ENCODE peak calls at places on chromosome 7, in six cellular contexts. One of them, this sample, is unnamed.

GRCh38 chr7:150755473-150756099 is 18.4 kb downstream of the GIMAP5 start:
- DNase-seq in CD8-positive, alpha-beta T cell: peak
- DNase-seq in PC-3: no peak
- DNase-seq in OCI-LY7: no peak
- DNase-seq in uterus: no peak
- DNase-seq in fibroblast of mammary gland: peak
- DNase-seq in this sample: peak

GRCh38 chr7:131509087-131509486 is 47.3 kb downstream of the PODXL start:
- DNase-seq in CD8-positive, alpha-beta T cell: no peak
- DNase-seq in PC-3: no peak
- DNase-seq in OCI-LY7: no peak
- DNase-seq in uterus: no peak
- DNase-seq in fibroblast of mammary gland: no peak
- DNase-seq in this sample: no peak

GRCh38 chr7:55965805-55966421 is 1.5 kb downstream of the NIPSNAP2 start:
- DNase-seq in CD8-positive, alpha-beta T cell: no peak
- DNase-seq in PC-3: peak
- DNase-seq in OCI-LY7: no peak
- DNase-seq in uterus: no peak
- DNase-seq in fibroblast of mammary gland: peak
- DNase-seq in this sample: no peak

GRCh38 chr7:157432957-157433576 is 96.3 kb downstream of the DNAJB6 start:
- DNase-seq in CD8-positive, alpha-beta T cell: peak
- DNase-seq in PC-3: peak
- DNase-seq in OCI-LY7: peak
- DNase-seq in uterus: no peak
- DNase-seq in fibroblast of mammary gland: peak
- DNase-seq in this sample: peak

GRCh38 chr7:98978672-98979071 is 100.3 kb downstream of the TRRAP start:
- DNase-seq in CD8-positive, alpha-beta T cell: no peak
- DNase-seq in PC-3: no peak
- DNase-seq in OCI-LY7: no peak
- DNase-seq in uterus: no peak
- DNase-seq in fibroblast of mammary gland: no peak
- DNase-seq in this sample: no peak

GRCh38 chr7:51299391-51300133 is 17.0 kb downstream of the COBL start:
- DNase-seq in CD8-positive, alpha-beta T cell: no peak
- DNase-seq in PC-3: no peak
- DNase-seq in OCI-LY7: no peak
- DNase-seq in uterus: no peak
- DNase-seq in fibroblast of mammary gland: no peak
- DNase-seq in this sample: no peak

GRCh38 chr7:19117081-19117869 is at the start of gene TWIST1:
- DNase-seq in CD8-positive, alpha-beta T cell: no peak
- DNase-seq in PC-3: peak
- DNase-seq in OCI-LY7: no peak
- DNase-seq in uterus: peak
- DNase-seq in fibroblast of mammary gland: peak
- DNase-seq in this sample: peak

GRCh38 chr7:2157473-2158279 is 75.1 kb downstream of the MAD1L1 start:
- DNase-seq in CD8-positive, alpha-beta T cell: no peak
- DNase-seq in PC-3: peak
- DNase-seq in OCI-LY7: peak
- DNase-seq in uterus: peak
- DNase-seq in fibroblast of mammary gland: peak
- DNase-seq in this sample: peak

GRCh38 chr7:134605978-134606923 is 40.4 kb upstream of the BPGM start:
- DNase-seq in CD8-positive, alpha-beta T cell: peak
- DNase-seq in PC-3: peak
- DNase-seq in OCI-LY7: peak
- DNase-seq in uterus: peak
- DNase-seq in fibroblast of mammary gland: peak
- DNase-seq in this sample: peak

GRCh38 chr7:87100326-87100725 is 40.9 kb upstream of the ELAPOR2 start:
- DNase-seq in CD8-positive, alpha-beta T cell: no peak
- DNase-seq in PC-3: peak
- DNase-seq in OCI-LY7: no peak
- DNase-seq in uterus: no peak
- DNase-seq in fibroblast of mammary gland: no peak
- DNase-seq in this sample: no peak
- H3K4me3 ChIP-seq in CD8-positive, alpha-beta T cell: no peak
- H3K4me3 ChIP-seq in PC-3: no peak
- H3K4me3 ChIP-seq in OCI-LY7: no peak
- H3K4me3 ChIP-seq in uterus: no peak
- H3K4me3 ChIP-seq in fibroblast of mammary gland: no peak
- H3K4me3 ChIP-seq in this sample: no peak

GRCh38 chr7:100888988-100889760 is at the start of gene UFSP1:
- DNase-seq in CD8-positive, alpha-beta T cell: no peak
- DNase-seq in PC-3: no peak
- DNase-seq in OCI-LY7: no peak
- DNase-seq in uterus: no peak
- DNase-seq in fibroblast of mammary gland: no peak
- DNase-seq in this sample: no peak
- TF ChIP-seq CTCF in CD8-positive, alpha-beta T cell: no peak
- TF ChIP-seq CTCF in PC-3: no peak
- TF ChIP-seq CTCF in OCI-LY7: no peak
- TF ChIP-seq CTCF in uterus: peak
- TF ChIP-seq CTCF in fibroblast of mammary gland: no peak
- TF ChIP-seq CTCF in this sample: no peak

GRCh38 chr7:57868771-57869483 is 418.9 kb downstream of the ZNF716 start:
- DNase-seq in CD8-positive, alpha-beta T cell: no peak
- DNase-seq in PC-3: peak
- DNase-seq in OCI-LY7: no peak
- DNase-seq in uterus: no peak
- DNase-seq in fibroblast of mammary gland: no peak
- DNase-seq in this sample: no peak
- H3K4me3 ChIP-seq in CD8-positive, alpha-beta T cell: no peak
- H3K4me3 ChIP-seq in PC-3: peak
- H3K4me3 ChIP-seq in OCI-LY7: no peak
- H3K4me3 ChIP-seq in uterus: peak
- H3K4me3 ChIP-seq in fibroblast of mammary gland: no peak
- H3K4me3 ChIP-seq in this sample: no peak

DNA sequence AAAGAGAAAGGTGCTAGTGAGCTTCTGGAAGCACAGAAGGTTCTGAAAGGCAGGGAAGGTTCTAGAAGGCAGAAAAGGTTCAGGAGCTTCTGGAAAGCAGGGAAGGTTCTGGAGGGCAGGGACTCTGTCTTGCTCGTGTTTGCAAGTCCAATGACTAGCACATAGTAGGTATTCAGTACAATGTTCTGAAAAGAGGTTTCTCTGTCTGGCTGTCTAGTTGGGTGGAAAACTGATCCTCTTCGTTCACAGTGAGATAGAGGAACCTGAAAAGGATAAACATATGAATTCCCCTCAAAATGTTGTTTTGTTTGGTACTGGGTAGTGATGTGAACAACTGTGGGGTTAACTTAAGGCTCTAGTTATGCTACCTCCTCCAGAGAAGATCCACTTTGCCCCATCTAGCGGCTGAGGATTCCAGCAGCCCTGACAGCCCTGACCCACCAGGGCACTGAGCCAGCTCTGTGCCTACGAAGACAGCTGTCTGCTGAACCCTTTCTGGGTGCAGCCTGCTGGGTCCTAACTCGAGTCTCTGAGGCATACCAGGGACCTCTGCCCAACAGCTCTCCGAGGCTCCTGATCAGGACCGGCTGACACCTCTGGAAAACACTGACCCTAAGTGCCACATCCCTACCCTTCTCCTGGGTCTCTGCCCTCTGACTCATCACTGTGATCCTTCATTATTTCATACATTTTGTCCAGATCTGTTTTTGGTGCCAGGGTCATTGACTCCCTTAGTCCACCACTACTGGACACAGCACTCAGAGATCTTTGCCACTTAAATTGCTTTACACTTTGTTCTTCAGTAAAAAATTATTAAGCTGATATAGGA is 15.4 kb downstream of the PTPRN2 start:
- DNase-seq in CD8-positive, alpha-beta T cell: no peak
- DNase-seq in PC-3: no peak
- DNase-seq in OCI-LY7: peak
- DNase-seq in uterus: no peak
- DNase-seq in fibroblast of mammary gland: peak
- DNase-seq in this sample: no peak
- TF ChIP-seq CTCF in CD8-positive, alpha-beta T cell: no peak
- TF ChIP-seq CTCF in PC-3: no peak
- TF ChIP-seq CTCF in OCI-LY7: peak
- TF ChIP-seq CTCF in uterus: no peak
- TF ChIP-seq CTCF in fibroblast of mammary gland: no peak
- TF ChIP-seq CTCF in this sample: peak

GRCh38 chr7:66206116-66206908 is 1.2 kb downstream of the TPST1 start:
- DNase-seq in CD8-positive, alpha-beta T cell: no peak
- DNase-seq in PC-3: no peak
- DNase-seq in OCI-LY7: no peak
- DNase-seq in uterus: no peak
- DNase-seq in fibroblast of mammary gland: no peak
- DNase-seq in this sample: no peak
- H3K4me3 ChIP-seq in CD8-positive, alpha-beta T cell: peak
- H3K4me3 ChIP-seq in PC-3: peak
- H3K4me3 ChIP-seq in OCI-LY7: peak
- H3K4me3 ChIP-seq in uterus: peak
- H3K4me3 ChIP-seq in fibroblast of mammary gland: peak
- H3K4me3 ChIP-seq in this sample: peak

GRCh38 chr7:123622660-123623386 is 21.2 kb downstream of the ASB15 start:
- DNase-seq in CD8-positive, alpha-beta T cell: no peak
- DNase-seq in PC-3: no peak
- DNase-seq in OCI-LY7: no peak
- DNase-seq in uterus: no peak
- DNase-seq in fibroblast of mammary gland: no peak
- DNase-seq in this sample: no peak

GRCh38 chr7:123621707-123622106 is 20.1 kb downstream of the ASB15 start:
- DNase-seq in CD8-positive, alpha-beta T cell: no peak
- DNase-seq in PC-3: no peak
- DNase-seq in OCI-LY7: no peak
- DNase-seq in uterus: no peak
- DNase-seq in fibroblast of mammary gland: no peak
- DNase-seq in this sample: no peak

GRCh38 chr7:123627859-123628258 is 26.2 kb downstream of the ASB15 start:
- DNase-seq in CD8-positive, alpha-beta T cell: no peak
- DNase-seq in PC-3: no peak
- DNase-seq in OCI-LY7: no peak
- DNase-seq in uterus: no peak
- DNase-seq in fibroblast of mammary gland: no peak
- DNase-seq in this sample: no peak

GRCh38 chr7:123625254-123625653 is 23.6 kb downstream of the ASB15 start:
- DNase-seq in CD8-positive, alpha-beta T cell: no peak
- DNase-seq in PC-3: no peak
- DNase-seq in OCI-LY7: no peak
- DNase-seq in uterus: no peak
- DNase-seq in fibroblast of mammary gland: no peak
- DNase-seq in this sample: no peak

GRCh38 chr7:123624527-123625183 is 23.0 kb downstream of the ASB15 start:
- DNase-seq in CD8-positive, alpha-beta T cell: peak
- DNase-seq in PC-3: peak
- DNase-seq in OCI-LY7: peak
- DNase-seq in uterus: no peak
- DNase-seq in fibroblast of mammary gland: peak
- DNase-seq in this sample: no peak
- TF ChIP-seq CTCF in CD8-positive, alpha-beta T cell: peak
- TF ChIP-seq CTCF in PC-3: peak
- TF ChIP-seq CTCF in OCI-LY7: peak
- TF ChIP-seq CTCF in uterus: no peak
- TF ChIP-seq CTCF in fibroblast of mammary gland: peak
- TF ChIP-seq CTCF in this sample: peak

DNA sequence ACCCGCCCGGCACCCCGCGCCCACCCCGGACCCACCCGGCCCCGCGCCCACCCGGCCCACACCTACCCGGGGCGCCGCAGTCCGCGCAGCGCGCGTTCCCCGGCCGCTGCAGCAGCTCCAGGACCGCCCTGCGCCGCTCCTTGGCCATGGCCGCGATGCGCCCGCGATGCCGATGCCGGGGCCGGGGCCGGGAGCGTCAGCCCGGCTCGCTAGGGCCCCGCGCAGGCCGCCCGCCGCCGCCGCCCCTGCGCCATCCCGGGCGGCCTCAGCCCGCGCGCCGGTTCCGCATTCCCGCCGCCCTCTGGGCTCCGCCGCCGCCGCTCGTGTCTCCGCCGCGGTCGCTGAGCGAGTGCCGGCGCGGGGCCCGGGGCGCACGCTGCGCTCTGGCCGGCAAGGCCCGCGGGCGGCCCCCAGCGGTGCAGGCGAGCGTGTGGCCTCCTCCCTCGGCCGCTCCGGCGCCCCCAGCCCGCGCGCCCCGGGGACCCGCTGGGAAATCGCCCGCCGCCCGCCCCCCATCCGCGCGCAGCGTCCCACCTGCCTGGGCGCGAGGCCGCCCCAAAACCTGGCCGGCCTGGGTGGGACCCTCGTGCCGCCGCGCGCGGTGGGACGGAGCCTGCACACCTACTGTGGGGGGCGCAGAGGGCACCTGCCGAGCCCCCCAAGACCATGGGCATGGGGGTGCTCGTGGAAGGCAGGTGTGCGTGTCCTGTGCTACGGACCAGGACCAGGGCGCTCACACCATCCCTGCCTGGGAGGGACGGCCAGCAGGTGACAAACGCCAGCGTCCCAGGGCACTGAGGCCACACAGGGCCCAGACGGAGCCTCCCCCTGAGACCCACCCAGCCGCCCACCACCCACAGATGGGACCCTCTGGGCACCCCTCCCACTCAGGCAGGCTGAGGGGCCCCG is at the start of gene ADAP1:
- DNase-seq in CD8-positive, alpha-beta T cell: peak
- DNase-seq in PC-3: peak
- DNase-seq in OCI-LY7: peak
- DNase-seq in uterus: no peak
- DNase-seq in fibroblast of mammary gland: no peak
- DNase-seq in this sample: no peak
- H3K4me3 ChIP-seq in CD8-positive, alpha-beta T cell: no peak
- H3K4me3 ChIP-seq in PC-3: peak
- H3K4me3 ChIP-seq in OCI-LY7: no peak
- H3K4me3 ChIP-seq in uterus: peak
- H3K4me3 ChIP-seq in fibroblast of mammary gland: no peak
- H3K4me3 ChIP-seq in this sample: peak

DNA sequence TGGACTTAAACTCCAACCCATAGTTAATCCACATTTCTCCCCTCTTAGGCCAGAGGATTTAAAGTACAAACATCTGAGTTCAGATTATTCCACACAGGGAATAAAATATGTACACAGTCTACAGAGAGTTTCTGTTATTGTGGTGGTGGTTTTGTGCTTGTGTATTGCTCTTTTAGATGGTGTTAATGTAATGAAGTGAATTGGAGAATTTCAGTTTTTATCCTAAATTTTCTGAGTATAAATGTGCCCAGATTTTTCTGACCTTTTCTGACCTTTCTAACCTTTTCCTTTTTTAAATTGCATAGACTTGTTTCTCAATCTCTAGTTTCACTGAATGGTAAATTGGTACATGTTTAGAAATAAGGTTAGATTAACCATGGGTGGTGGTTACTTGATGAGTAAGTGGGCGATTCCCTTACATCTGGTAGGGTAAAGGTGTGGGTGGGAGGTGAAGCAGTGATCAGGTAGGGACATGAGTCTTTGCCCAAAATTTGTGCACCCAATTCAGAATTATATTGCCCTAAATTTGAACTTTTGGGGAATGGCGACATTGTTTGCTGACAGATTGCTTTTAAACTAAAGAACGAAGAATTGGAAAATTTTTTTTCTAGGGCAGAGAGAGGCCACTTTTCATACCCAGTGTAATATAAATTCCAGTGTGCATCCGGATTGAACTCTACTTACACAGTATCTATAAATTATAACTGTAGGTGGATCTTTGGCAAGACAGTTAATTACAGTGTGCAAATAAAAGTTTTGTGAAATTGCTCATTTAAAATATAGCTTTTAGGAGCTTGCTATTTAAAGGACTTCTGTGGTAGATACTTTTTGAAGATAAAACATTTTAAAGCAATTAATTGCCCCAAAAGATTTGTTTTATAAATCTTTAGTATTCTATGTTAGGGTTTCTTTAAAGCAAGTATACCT is 62.2 kb downstream of the ST7 start:
- DNase-seq in CD8-positive, alpha-beta T cell: no peak
- DNase-seq in PC-3: no peak
- DNase-seq in OCI-LY7: no peak
- DNase-seq in uterus: no peak
- DNase-seq in fibroblast of mammary gland: no peak
- DNase-seq in this sample: no peak
- TF ChIP-seq CTCF in CD8-positive, alpha-beta T cell: no peak
- TF ChIP-seq CTCF in PC-3: no peak
- TF ChIP-seq CTCF in OCI-LY7: no peak
- TF ChIP-seq CTCF in uterus: no peak
- TF ChIP-seq CTCF in fibroblast of mammary gland: no peak
- TF ChIP-seq CTCF in this sample: no peak

This sample was measured in brain microvascular endothelial cell.